ENCODE peak calls at places on chromosomes 12 and 14, in four cellular contexts. O is left ventricle myocardium inferior, X is Peyer's patch, N is OCI-LY7. J is an unnamed sample.

GRCh38 chr12:12433203-12433731 is 76.4 kb downstream of the BORCS5 start:
- DNase-seq in O (no peak), X (no peak), N (no peak), J (no peak)

GRCh38 chr12:60724984-60725383 is 1129.2 kb downstream of the SLC16A7 start:
- DNase-seq in O (no peak), X (no peak), N (no peak), J (no peak)

GRCh38 chr12:132379996-132380395 is 50.6 kb upstream of the GALNT9 start:
- DNase-seq in O (no peak), X (no peak), N (no peak), J (no peak)

GRCh38 chr12:94150483-94151225 is 2.3 kb downstream of the PLXNC1 start:
- DNase-seq in O (no peak), X (peak; percentile 47), N (no peak), J (peak; percentile 49)

GRCh38 chr12:10363922-10364838 is 25.7 kb downstream of the KLRK1 start:
- DNase-seq in O (peak; percentile 26), X (peak; percentile 52), N (peak; percentile 77), J (peak; percentile 43)

GRCh38 chr14:76929927-76930326 is 98.6 kb downstream of the IRF2BPL start:
- DNase-seq in O (no peak), X (peak; percentile 66), N (no peak), J (no peak)

GRCh38 chr14:66405158-66405557 is 81.0 kb upstream of the CCDC196 start:
- DNase-seq in O (no peak), X (no peak), N (no peak), J (no peak)

GRCh38 chr12:81863406-81863805 is 104.3 kb upstream of the PPFIA2 start:
- DNase-seq in O (no peak), X (no peak), N (no peak), J (no peak)

GRCh38 chr12:52358575-52359350 is 8.5 kb downstream of the KRT85 start:
- DNase-seq in O (no peak), X (peak; percentile 71), N (peak; percentile 91), J (peak; percentile 24)

GRCh38 chr12:107302649-107303386 is 209.5 kb upstream of the CRY1 start:
- DNase-seq in O (no peak), X (no peak), N (no peak), J (no peak)

GRCh38 chr12:26212356-26212755 is 17.0 kb downstream of the SSPN start:
- DNase-seq in O (no peak), X (no peak), N (no peak), J (no peak)

DNA sequence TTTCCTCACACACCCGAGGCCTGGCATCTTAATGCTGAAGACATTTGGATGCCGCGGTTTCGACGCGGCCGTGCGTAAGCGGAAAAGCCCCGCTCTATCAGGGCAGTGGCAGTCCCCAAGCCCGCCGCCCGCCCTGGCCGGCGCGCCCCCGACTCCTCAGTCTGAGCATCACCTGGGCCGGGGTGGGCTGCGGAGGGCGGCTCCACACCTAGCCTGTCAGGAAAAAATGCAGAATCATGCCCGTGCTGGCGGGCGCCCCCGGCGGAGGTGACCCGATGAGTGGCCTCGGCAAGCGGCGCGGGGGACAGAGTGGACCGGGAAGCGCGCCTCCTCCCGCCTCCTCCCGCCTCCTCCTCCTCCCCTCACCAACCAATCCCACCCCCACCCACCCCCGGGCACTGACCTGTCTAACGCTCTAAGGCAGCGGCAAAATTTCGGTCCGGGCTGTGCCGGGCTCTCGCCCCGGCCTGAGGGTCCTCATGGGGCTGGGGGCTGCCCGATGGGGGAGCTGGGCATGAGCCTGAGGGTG is 568 bp downstream of the B4GALNT1 start:
- DNase-seq in O (no peak), X (no peak), N (no peak), J (peak; percentile 26)
- TF ChIP-seq CTCF in O (no peak), X (no peak), N (no peak), J (no peak)

GRCh38 chr12:24360907-24361306 is 411.4 kb upstream of the SOX5 start:
- DNase-seq in O (no peak), X (no peak), N (no peak), J (no peak)

GRCh38 chr12:24361860-24362581 is 412.6 kb upstream of the SOX5 start:
- DNase-seq in O (no peak), X (no peak), N (no peak), J (no peak)

GRCh38 chr12:24359418-24359817 is 409.9 kb upstream of the SOX5 start:
- DNase-seq in O (no peak), X (no peak), N (no peak), J (no peak)

GRCh38 chr12:24360461-24360860 is 411.0 kb upstream of the SOX5 start:
- DNase-seq in O (no peak), X (no peak), N (no peak), J (no peak)

GRCh38 chr12:24360057-24360456 is 410.6 kb upstream of the SOX5 start:
- DNase-seq in O (no peak), X (no peak), N (no peak), J (no peak)
- TF ChIP-seq CTCF in O (no peak), X (no peak), N (peak; percentile 11), J (no peak)

GRCh38 chr12:4908694-4909396 is 860 bp upstream of the KCNA1 start:
- DNase-seq in O (no peak), X (no peak), N (no peak), J (no peak)
- TF ChIP-seq CTCF in O (peak; percentile 19), X (no peak), N (peak; percentile 14), J (no peak)

GRCh38 chr12:6644903-6645302 is 2.3 kb downstream of the ACRBP start:
- DNase-seq in O (no peak), X (no peak), N (no peak), J (no peak)
- TF ChIP-seq CTCF in O (peak; percentile 22), X (peak; percentile 52), N (peak; percentile 70), J (no peak)

GRCh38 chr14:63203618-63204406 is 431 bp upstream of the RHOJ start:
- DNase-seq in O (peak; percentile 79), X (peak; percentile 23), N (no peak), J (no peak)
- TF ChIP-seq CTCF in O (peak; percentile 45), X (no peak), N (no peak), J (no peak)

GRCh38 chr12:130398089-130398848 is 60.6 kb downstream of the PIWIL1 start:
- DNase-seq in O (peak; percentile 23), X (no peak), N (no peak), J (no peak)

GRCh38 chr12:130405332-130405731 is 67.6 kb downstream of the PIWIL1 start:
- DNase-seq in O (no peak), X (no peak), N (no peak), J (no peak)

GRCh38 chr12:130396667-130397066 is 59.0 kb downstream of the PIWIL1 start:
- DNase-seq in O (no peak), X (no peak), N (no peak), J (no peak)

DNA sequence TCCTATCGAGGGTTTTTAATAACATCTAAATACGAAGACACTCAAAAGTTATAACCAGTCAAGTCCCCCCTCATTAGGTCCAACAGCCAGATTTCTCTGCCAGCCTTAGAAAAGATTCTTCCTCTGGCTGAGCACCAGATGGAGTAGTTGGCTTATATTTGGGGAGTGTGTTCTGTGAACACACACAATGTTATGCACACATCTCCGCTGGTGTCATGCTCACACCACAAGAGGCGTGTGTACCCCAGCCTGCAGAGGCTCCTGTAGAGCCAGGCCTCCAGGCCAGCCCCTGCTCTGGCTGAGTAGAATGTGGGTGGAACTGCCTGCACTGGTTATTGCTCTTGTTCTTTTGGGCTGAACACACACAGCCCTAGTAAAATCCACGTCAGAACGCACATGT is 64.0 kb downstream of the PIWIL1 start:
- DNase-seq in O (no peak), X (no peak), N (no peak), J (no peak)
- TF ChIP-seq CTCF in O (peak; percentile 52), X (peak; percentile 52), N (no peak), J (no peak)

GRCh38 chr14:52015411-52016030 is 26.2 kb downstream of the RTRAF start:
- DNase-seq in O (no peak), X (no peak), N (peak; percentile 4), J (no peak)
- TF ChIP-seq CTCF in O (peak; percentile 66), X (peak; percentile 23), N (peak; percentile 56), J (no peak)

GRCh38 chr12:120903818-120904773 is at the start of gene SPPL3:
- DNase-seq in O (peak; percentile 96), X (peak; percentile 93), N (peak; percentile 95), J (peak; percentile 96)
- TF ChIP-seq CTCF in O (no peak), X (no peak), N (no peak), J (no peak)

GRCh38 chr12:74169607-74170006 is 368.0 kb upstream of the ATXN7L3B start:
- DNase-seq in O (no peak), X (no peak), N (no peak), J (no peak)

GRCh38 chr12:74171478-74171909 is 366.1 kb upstream of the ATXN7L3B start:
- DNase-seq in O (no peak), X (no peak), N (no peak), J (no peak)

GRCh38 chr12:74166096-74166495 is 371.5 kb upstream of the ATXN7L3B start:
- DNase-seq in O (no peak), X (no peak), N (no peak), J (no peak)

GRCh38 chr12:74170645-74171477 is 366.8 kb upstream of the ATXN7L3B start:
- DNase-seq in O (no peak), X (no peak), N (no peak), J (no peak)
- TF ChIP-seq CTCF in O (no peak), X (no peak), N (no peak), J (no peak)